ENCODE peak calls at places on chromosomes 3 and 15, in ten cellular contexts. One of them, this sample, is unnamed.
A peak's percentile ranks its signal among the peaks of the same experiment; 100 is the strongest.

GRCh38 chr15:78399081-78399480 is 38.9 kb upstream of the IREB2 start:
- DNase-seq in A172: no peak
- DNase-seq in NCI-H1694: no peak
- DNase-seq in Caki2: no peak
- DNase-seq in GM23338: no peak
- DNase-seq in endothelial cell: no peak
- DNase-seq in ELF-1: no peak
- DNase-seq in central memory CD4-positive, alpha-beta T cell: no peak
- DNase-seq in G401: no peak
- DNase-seq in C1 segment of cervical spinal cord: no peak
- DNase-seq in this sample: no peak

GRCh38 chr15:77944002-77944867 is 133.3 kb downstream of the TBC1D2B start:
- DNase-seq in endothelial cell: peak; percentile 79
- DNase-seq in ELF-1: peak; percentile 93
- DNase-seq in G401: peak; percentile 70
- DNase-seq in GM23338: peak; percentile 93
- DNase-seq in Caki2: peak; percentile 70
- DNase-seq in C1 segment of cervical spinal cord: peak; percentile 20
- DNase-seq in NCI-H1694: no peak
- DNase-seq in central memory CD4-positive, alpha-beta T cell: peak; percentile 8
- DNase-seq in A172: no peak
- DNase-seq in this sample: peak; percentile 16

GRCh38 chr3:134650431-134651346 is at the start of gene KY:
- DNase-seq in C1 segment of cervical spinal cord: peak; percentile 27
- DNase-seq in ELF-1: peak; percentile 77
- DNase-seq in GM23338: peak; percentile 77
- DNase-seq in G401: peak; percentile 54
- DNase-seq in endothelial cell: peak; percentile 52
- DNase-seq in NCI-H1694: no peak
- DNase-seq in central memory CD4-positive, alpha-beta T cell: no peak
- DNase-seq in Caki2: peak; percentile 18
- DNase-seq in A172: no peak
- DNase-seq in this sample: no peak

GRCh38 chr3:19725000-19725399 is 209.0 kb downstream of the EFHB start:
- DNase-seq in Caki2: no peak
- DNase-seq in NCI-H1694: no peak
- DNase-seq in A172: no peak
- DNase-seq in C1 segment of cervical spinal cord: no peak
- DNase-seq in G401: no peak
- DNase-seq in endothelial cell: no peak
- DNase-seq in central memory CD4-positive, alpha-beta T cell: no peak
- DNase-seq in ELF-1: no peak
- DNase-seq in GM23338: peak; percentile 38
- DNase-seq in this sample: no peak

GRCh38 chr3:133943639-133944131 is 48.0 kb upstream of the RAB6B start:
- DNase-seq in NCI-H1694: no peak
- DNase-seq in C1 segment of cervical spinal cord: no peak
- DNase-seq in Caki2: peak; percentile 83
- DNase-seq in ELF-1: no peak
- DNase-seq in central memory CD4-positive, alpha-beta T cell: no peak
- DNase-seq in endothelial cell: no peak
- DNase-seq in A172: peak; percentile 97
- DNase-seq in G401: no peak
- DNase-seq in GM23338: no peak
- DNase-seq in this sample: peak; percentile 82

GRCh38 chr15:79932447-79932846 is 35.6 kb upstream of the MTHFS start:
- DNase-seq in GM23338: no peak
- DNase-seq in A172: no peak
- DNase-seq in endothelial cell: no peak
- DNase-seq in G401: no peak
- DNase-seq in central memory CD4-positive, alpha-beta T cell: no peak
- DNase-seq in NCI-H1694: no peak
- DNase-seq in C1 segment of cervical spinal cord: no peak
- DNase-seq in Caki2: no peak
- DNase-seq in ELF-1: no peak
- DNase-seq in this sample: no peak

GRCh38 chr15:51714911-51715310 is 22.5 kb downstream of the LYSMD2 start:
- DNase-seq in C1 segment of cervical spinal cord: no peak
- DNase-seq in endothelial cell: no peak
- DNase-seq in G401: no peak
- DNase-seq in central memory CD4-positive, alpha-beta T cell: no peak
- DNase-seq in NCI-H1694: no peak
- DNase-seq in ELF-1: no peak
- DNase-seq in Caki2: no peak
- DNase-seq in GM23338: no peak
- DNase-seq in A172: no peak
- DNase-seq in this sample: no peak

GRCh38 chr3:147699175-147699838 is 290.1 kb downstream of the ZIC1 start:
- DNase-seq in endothelial cell: no peak
- DNase-seq in NCI-H1694: no peak
- DNase-seq in ELF-1: no peak
- DNase-seq in Caki2: no peak
- DNase-seq in C1 segment of cervical spinal cord: no peak
- DNase-seq in central memory CD4-positive, alpha-beta T cell: no peak
- DNase-seq in G401: no peak
- DNase-seq in A172: peak; percentile 79
- DNase-seq in GM23338: no peak
- DNase-seq in this sample: peak; percentile 73

GRCh38 chr3:36678216-36679013 is 85.9 kb downstream of the DCLK3 start:
- DNase-seq in C1 segment of cervical spinal cord: no peak
- DNase-seq in endothelial cell: no peak
- DNase-seq in ELF-1: no peak
- DNase-seq in central memory CD4-positive, alpha-beta T cell: no peak
- DNase-seq in Caki2: peak; percentile 24
- DNase-seq in A172: peak; percentile 39
- DNase-seq in G401: no peak
- DNase-seq in NCI-H1694: no peak
- DNase-seq in GM23338: no peak
- DNase-seq in this sample: no peak

GRCh38 chr15:70559223-70559823 is 204.0 kb downstream of the UACA start:
- DNase-seq in central memory CD4-positive, alpha-beta T cell: peak; percentile 74
- DNase-seq in NCI-H1694: no peak
- DNase-seq in ELF-1: no peak
- DNase-seq in Caki2: no peak
- DNase-seq in A172: no peak
- DNase-seq in G401: no peak
- DNase-seq in GM23338: no peak
- DNase-seq in C1 segment of cervical spinal cord: no peak
- DNase-seq in endothelial cell: peak; percentile 44
- DNase-seq in this sample: no peak

GRCh38 chr3:66019896-66020295 is 18.8 kb downstream of the MAGI1 start:
- DNase-seq in NCI-H1694: no peak
- DNase-seq in endothelial cell: no peak
- DNase-seq in A172: no peak
- DNase-seq in ELF-1: no peak
- DNase-seq in G401: no peak
- DNase-seq in C1 segment of cervical spinal cord: no peak
- DNase-seq in Caki2: no peak
- DNase-seq in central memory CD4-positive, alpha-beta T cell: no peak
- DNase-seq in GM23338: no peak
- DNase-seq in this sample: no peak

GRCh38 chr3:5052247-5052646 is 69.8 kb upstream of the ARL8B start:
- DNase-seq in Caki2: no peak
- DNase-seq in endothelial cell: no peak
- DNase-seq in A172: no peak
- DNase-seq in central memory CD4-positive, alpha-beta T cell: no peak
- DNase-seq in NCI-H1694: no peak
- DNase-seq in GM23338: no peak
- DNase-seq in ELF-1: no peak
- DNase-seq in C1 segment of cervical spinal cord: no peak
- DNase-seq in G401: no peak
- DNase-seq in this sample: no peak

GRCh38 chr3:127438951-127439350 is 151.1 kb upstream of the PRR20G start:
- DNase-seq in A172: no peak
- DNase-seq in central memory CD4-positive, alpha-beta T cell: no peak
- DNase-seq in NCI-H1694: no peak
- DNase-seq in C1 segment of cervical spinal cord: no peak
- DNase-seq in Caki2: no peak
- DNase-seq in GM23338: no peak
- DNase-seq in G401: no peak
- DNase-seq in endothelial cell: no peak
- DNase-seq in ELF-1: no peak
- DNase-seq in this sample: no peak

GRCh38 chr3:17643691-17644090 is 98.7 kb downstream of the TBC1D5 start:
- DNase-seq in endothelial cell: no peak
- DNase-seq in A172: no peak
- DNase-seq in Caki2: no peak
- DNase-seq in C1 segment of cervical spinal cord: no peak
- DNase-seq in GM23338: no peak
- DNase-seq in central memory CD4-positive, alpha-beta T cell: no peak
- DNase-seq in ELF-1: no peak
- DNase-seq in G401: no peak
- DNase-seq in NCI-H1694: no peak
- DNase-seq in this sample: no peak

GRCh38 chr3:58353722-58354553 is 21.2 kb downstream of the PXK start:
- DNase-seq in central memory CD4-positive, alpha-beta T cell: peak; percentile 36
- DNase-seq in endothelial cell: no peak
- DNase-seq in A172: no peak
- DNase-seq in C1 segment of cervical spinal cord: no peak
- DNase-seq in GM23338: peak; percentile 22
- DNase-seq in NCI-H1694: no peak
- DNase-seq in ELF-1: no peak
- DNase-seq in G401: no peak
- DNase-seq in Caki2: no peak
- DNase-seq in this sample: no peak

GRCh38 chr3:111200027-111200426 is 128.4 kb downstream of the NECTIN3 start:
- DNase-seq in NCI-H1694: no peak
- DNase-seq in endothelial cell: no peak
- DNase-seq in G401: no peak
- DNase-seq in central memory CD4-positive, alpha-beta T cell: no peak
- DNase-seq in A172: no peak
- DNase-seq in ELF-1: no peak
- DNase-seq in Caki2: no peak
- DNase-seq in C1 segment of cervical spinal cord: no peak
- DNase-seq in GM23338: peak; percentile 20
- DNase-seq in this sample: no peak